ENCODE peak calls at places on chromosomes 11 and 22, in eight cellular contexts. S, G, X, P, N, E, I and U are unnamed samples.

GRCh38 chr11:9738126-9738525 is 74.2 kb downstream of the SWAP70 start:
- DNase-seq in S (no peak), G (no peak), X (no peak), P (no peak), N (no peak), E (no peak), I (no peak), U (peak; percentile 42)

GRCh38 chr11:12110714-12111481 is 508 bp downstream of the MICAL2 start:
- DNase-seq in S (peak; percentile 74), G (peak; percentile 41), X (no peak), P (peak; percentile 70), N (no peak), E (peak; percentile 43), I (peak; percentile 84), U (peak; percentile 39)

GRCh38 chr11:12684354-12684753 is 10.1 kb downstream of the TEAD1 start:
- DNase-seq in S (no peak), G (no peak), X (no peak), P (no peak), N (no peak), E (no peak), I (no peak), U (no peak)

GRCh38 chr22:42895087-42895486 is 38.0 kb upstream of the ARFGAP3 start:
- DNase-seq in S (no peak), G (no peak), X (no peak), P (no peak), N (no peak), E (no peak), I (no peak), U (peak; percentile 36)

GRCh38 chr11:42462558-42463310 is 849.1 kb upstream of the API5 start:
- DNase-seq in S (no peak), G (no peak), X (no peak), P (no peak), N (no peak), E (no peak), I (no peak), U (no peak)

GRCh38 chr22:24289781-24290181 is 19.1 kb downstream of the SPECC1L start:
- DNase-seq in S (no peak), G (no peak), X (no peak), P (no peak), N (no peak), E (no peak), I (no peak), U (peak; percentile 62)

GRCh38 chr11:78166832-78167469 is 21.5 kb downstream of the KCTD21 start:
- DNase-seq in S (no peak), G (no peak), X (no peak), P (no peak), N (no peak), E (no peak), I (no peak), U (no peak)

GRCh38 chr11:61833478-61833877 is 5.4 kb downstream of the FADS2 start:
- DNase-seq in S (no peak), G (no peak), X (no peak), P (no peak), N (no peak), E (no peak), I (no peak), U (no peak)

GRCh38 chr11:19199766-19200165 is 2.0 kb downstream of the CSRP3 start:
- DNase-seq in S (no peak), G (no peak), X (no peak), P (no peak), N (no peak), E (no peak), I (no peak), U (no peak)

GRCh38 chr11:91231226-91231625 is 993.4 kb upstream of the FAT3 start:
- DNase-seq in S (no peak), G (no peak), X (no peak), P (no peak), N (no peak), E (no peak), I (no peak), U (no peak)

GRCh38 chr22:24066872-24067271 is 55.8 kb downstream of the CABIN1 start:
- DNase-seq in S (no peak), G (no peak), X (no peak), P (no peak), N (no peak), E (no peak), I (peak; percentile 31), U (peak; percentile 60)

GRCh38 chr11:57116654-57117053 is 65.1 kb upstream of the LRRC55 start:
- DNase-seq in S (no peak), G (no peak), X (peak; percentile 44), P (no peak), N (peak; percentile 19), E (peak; percentile 54), I (no peak), U (peak; percentile 14)

GRCh38 chr11:8082391-8083087 is 1.5 kb downstream of the TUB start:
- DNase-seq in S (peak; percentile 33), G (no peak), X (no peak), P (no peak), N (no peak), E (peak; percentile 59), I (no peak), U (no peak)

GRCh38 chr22:20526305-20526627 is 18.9 kb downstream of the MED15 start:
- DNase-seq in S (no peak), G (no peak), X (no peak), P (no peak), N (no peak), E (no peak), I (no peak), U (no peak)
- H3K27ac ChIP-seq in S (no peak overlapping the region), G (peak overlapping the region; percentile 34), X (peak overlapping the region; percentile 94), P (no peak overlapping the region), N (peak overlapping the region; percentile 33), E (no peak overlapping the region), I (no peak overlapping the region), U (no peak overlapping the region)

GRCh38 chr11:117197006-117197405 is 2.2 kb upstream of the TAGLN start:
- DNase-seq in S (no peak), G (peak; percentile 7), X (no peak), P (peak; percentile 16), N (no peak), E (no peak), I (no peak), U (no peak)

GRCh38 chr11:117199061-117199915 is at the start of gene TAGLN:
- DNase-seq in S (peak; percentile 84), G (peak; percentile 78), X (peak; percentile 94), P (peak; percentile 67), N (no peak), E (peak; percentile 89), I (peak; percentile 99), U (peak; percentile 74)

GRCh38 chr11:117195761-117196160 is 3.4 kb upstream of the TAGLN start:
- DNase-seq in S (no peak), G (peak; percentile 9), X (no peak), P (peak; percentile 43), N (no peak), E (no peak), I (no peak), U (no peak)

GRCh38 chr11:117198613-117199012 is 557 bp upstream of the TAGLN start:
- DNase-seq in S (no peak), G (peak; percentile 4), X (no peak), P (peak; percentile 20), N (no peak), E (no peak), I (no peak), U (no peak)

DNA sequence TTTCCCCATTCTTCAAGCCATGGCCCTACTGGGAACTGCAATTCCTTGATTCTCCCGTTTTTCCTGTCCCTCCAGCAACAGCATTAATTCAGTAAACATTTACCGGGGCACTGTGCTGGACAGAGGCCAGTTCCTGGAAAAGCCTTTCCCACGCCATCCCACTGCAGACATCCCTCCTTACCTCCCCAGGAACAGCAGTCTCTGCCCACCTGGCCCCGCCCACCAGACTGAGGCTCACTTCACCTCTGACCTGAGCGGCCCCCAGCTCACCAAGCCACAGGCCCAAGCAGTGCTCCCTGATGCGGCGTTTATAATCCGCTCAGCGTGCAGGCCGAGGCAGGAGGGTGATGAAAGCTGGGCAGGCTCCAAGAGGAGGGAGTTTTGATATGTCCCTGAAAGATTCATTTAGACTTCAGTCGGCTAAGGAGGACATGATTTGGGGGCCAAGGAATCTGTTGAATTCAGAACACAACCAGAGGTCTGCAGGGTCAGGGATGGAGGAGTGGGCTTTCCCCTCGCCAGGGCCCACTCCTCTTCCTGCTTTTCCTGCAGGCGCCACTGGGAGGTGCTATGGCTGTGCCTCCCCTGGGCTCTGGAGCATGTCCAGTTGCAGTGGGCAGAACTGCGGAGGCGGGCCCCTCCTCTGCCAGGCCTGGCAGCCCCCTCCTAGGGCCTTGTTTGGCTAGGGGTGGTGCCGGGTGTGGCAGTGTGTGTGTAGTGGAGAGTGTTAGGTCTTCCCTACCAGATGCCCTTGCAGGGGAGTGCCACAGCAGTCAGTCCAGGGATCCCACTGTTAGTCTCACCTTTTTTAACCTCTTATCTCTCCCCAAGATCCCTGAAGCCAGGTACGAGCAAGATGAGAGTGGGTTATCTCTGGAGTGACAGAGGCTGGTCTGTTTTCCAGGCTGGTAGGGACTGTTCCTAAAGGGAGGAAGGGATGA is 1.4 kb upstream of the TAGLN start:
- DNase-seq in S (no peak), G (peak; percentile 41), X (peak; percentile 32), P (peak; percentile 47), N (no peak), E (peak; percentile 87), I (peak; percentile 94), U (peak; percentile 51)
- H3K27ac ChIP-seq in S (peak overlapping the region; percentile 89), G (peak overlapping the region; percentile 92), X (peak overlapping the region; percentile 98), P (peak overlapping the region; percentile 77), N (no peak overlapping the region), E (no peak overlapping the region), I (peak overlapping the region; percentile 97), U (peak overlapping the region; percentile 57)

GRCh38 chr22:41876675-41877074 is 38.2 kb downstream of the SHISA8 start:
- DNase-seq in S (no peak), G (no peak), X (no peak), P (no peak), N (no peak), E (no peak), I (no peak), U (no peak)

GRCh38 chr22:41876275-41876674 is 38.6 kb downstream of the SHISA8 start:
- DNase-seq in S (no peak), G (no peak), X (peak; percentile 32), P (no peak), N (no peak), E (no peak), I (no peak), U (no peak)

GRCh38 chr22:41885116-41885515 is 29.8 kb downstream of the SHISA8 start:
- DNase-seq in S (no peak), G (no peak), X (no peak), P (no peak), N (no peak), E (no peak), I (no peak), U (no peak)

GRCh38 chr22:41883400-41883799 is 31.5 kb downstream of the SHISA8 start:
- DNase-seq in S (no peak), G (no peak), X (no peak), P (no peak), N (no peak), E (no peak), I (no peak), U (no peak)

DNA sequence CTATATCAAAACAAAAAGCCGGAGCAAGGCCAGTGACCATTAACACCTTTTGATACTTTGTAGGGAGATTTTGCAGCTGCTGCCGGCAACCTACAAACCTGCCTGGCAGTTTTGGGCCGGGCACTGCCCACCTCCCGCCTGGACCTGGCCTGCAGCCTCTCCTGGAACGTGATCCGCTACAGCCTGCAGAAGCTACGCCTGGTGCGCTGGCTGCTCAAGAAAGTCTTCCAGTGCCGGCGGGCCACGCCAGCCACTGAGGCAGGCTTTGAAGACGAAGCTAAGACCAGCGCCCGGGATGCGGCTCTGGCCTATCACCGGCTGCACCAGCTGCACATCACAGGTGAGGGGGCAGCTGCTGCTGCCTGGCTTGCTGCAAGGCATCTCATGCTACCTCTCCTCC is 34.2 kb downstream of the SHISA8 start:
- DNase-seq in S (no peak), G (no peak), X (no peak), P (no peak), N (no peak), E (no peak), I (no peak), U (no peak)
- H3K27ac ChIP-seq in S (no peak overlapping the region), G (no peak overlapping the region), X (no peak overlapping the region), P (no peak overlapping the region), N (no peak overlapping the region), E (no peak overlapping the region), I (no peak overlapping the region), U (no peak overlapping the region)

GRCh38 chr11:103234974-103235373 is 125.7 kb downstream of the DYNC2H1 start:
- DNase-seq in S (no peak), G (no peak), X (peak; percentile 89), P (no peak), N (no peak), E (no peak), I (no peak), U (no peak)
- H3K27ac ChIP-seq in S (no peak overlapping the region), G (no peak overlapping the region), X (no peak overlapping the region), P (no peak overlapping the region), N (no peak overlapping the region), E (no peak overlapping the region), I (no peak overlapping the region), U (no peak overlapping the region)